ENCODE peak calls at places on chromosomes 3 and 15, in five cellular contexts. T is neuronal stem cell, K is H9, O is H1, V is mesenchymal stem cell. Y is an unnamed sample.
A peak's percentile ranks its signal among the peaks of the same experiment; 100 is the strongest.

GRCh38 chr15:70409388-70409787 is 311.7 kb upstream of the TLE3 start:
- DNase-seq in T (no peak), K (no peak), O (no peak), V (no peak), Y (no peak)

GRCh38 chr3:16828815-16829214 is 55.9 kb upstream of the PLCL2 start:
- DNase-seq in T (no peak), K (peak; percentile 62), O (peak; percentile 61), V (peak; percentile 25), Y (peak; percentile 26)

GRCh38 chr3:183664913-183665381 is 29.5 kb downstream of the KLHL24 start:
- DNase-seq in T (no peak), K (no peak), O (no peak), V (peak; percentile 20), Y (peak; percentile 96)

GRCh38 chr3:95401693-95402092 is 1338.8 kb downstream of the NSUN3 start:
- DNase-seq in T (no peak), K (no peak), O (no peak), V (no peak), Y (no peak)

GRCh38 chr15:71971905-71972304 is 146.0 kb downstream of the MYO9A start:
- DNase-seq in T (no peak), K (no peak), O (no peak), V (no peak), Y (no peak)

GRCh38 chr15:66566963-66567531 is 1.2 kb upstream of the LCTL start:
- DNase-seq in T (peak; percentile 78), K (peak; percentile 91), O (peak; percentile 80), V (peak; percentile 77), Y (peak; percentile 76)

GRCh38 chr3:42264399-42265058 is 1.5 kb downstream of the CCK start:
- DNase-seq in T (no peak), K (peak; percentile 81), O (peak; percentile 60), V (no peak), Y (peak; percentile 16)

GRCh38 chr3:48601622-48601994 is 6.5 kb upstream of the COL7A1 start:
- DNase-seq in T (no peak), K (no peak), O (no peak), V (no peak), Y (no peak)

GRCh38 chr3:65561617-65562016 is 477.1 kb downstream of the MAGI1 start:
- DNase-seq in T (no peak), K (no peak), O (no peak), V (no peak), Y (no peak)

GRCh38 chr3:107651782-107652181 is 129.0 kb downstream of the BBX start:
- DNase-seq in T (no peak), K (no peak), O (no peak), V (no peak), Y (no peak)

GRCh38 chr3:69787436-69788168 is 48.3 kb downstream of the MITF start:
- DNase-seq in T (no peak), K (no peak), O (no peak), V (peak; percentile 85), Y (peak; percentile 83)

GRCh38 chr3:97896547-97896946 is 74.7 kb downstream of the CRYBG3 start:
- DNase-seq in T (no peak), K (no peak), O (no peak), V (no peak), Y (no peak)

GRCh38 chr3:12835005-12835665 is 6.2 kb downstream of the RPL32 start:
- DNase-seq in T (no peak), K (no peak), O (no peak), V (no peak), Y (no peak)

GRCh38 chr3:109943181-109943580 is 605.8 kb upstream of the DPPA4 start:
- DNase-seq in T (no peak), K (no peak), O (no peak), V (no peak), Y (peak; percentile 9)

GRCh38 chr3:133455281-133455680 is 55.4 kb downstream of the BFSP2 start:
- DNase-seq in T (no peak), K (no peak), O (no peak), V (no peak), Y (no peak)
- H3K14ac ChIP-seq in T (no peak overlapping the region), K (no peak overlapping the region), O (no peak overlapping the region), V (no peak overlapping the region), Y (no peak overlapping the region)

GRCh38 chr15:89334510-89335288 is at the start of gene POLG:
- DNase-seq in T (peak; percentile 100), K (peak; percentile 99), O (peak; percentile 99), V (peak; percentile 99), Y (peak; percentile 99)
- H3K14ac ChIP-seq in T (peak within 1 kb of the TSS; percentile 95), K (peak within 1 kb of the TSS; percentile 67), O (no peak within 1 kb of the TSS), V (peak within 1 kb of the TSS; percentile 96), Y (peak within 1 kb of the TSS; percentile 74)

GRCh38 chr15:68640791-68641331 is 62.1 kb downstream of the CORO2B start:
- DNase-seq in T (no peak), K (no peak), O (no peak), V (no peak), Y (no peak)
- H3K14ac ChIP-seq in T (no peak overlapping the region), K (peak overlapping the region; percentile 1), O (no peak overlapping the region), V (peak overlapping the region; percentile 73), Y (peak overlapping the region; percentile 84)

DNA sequence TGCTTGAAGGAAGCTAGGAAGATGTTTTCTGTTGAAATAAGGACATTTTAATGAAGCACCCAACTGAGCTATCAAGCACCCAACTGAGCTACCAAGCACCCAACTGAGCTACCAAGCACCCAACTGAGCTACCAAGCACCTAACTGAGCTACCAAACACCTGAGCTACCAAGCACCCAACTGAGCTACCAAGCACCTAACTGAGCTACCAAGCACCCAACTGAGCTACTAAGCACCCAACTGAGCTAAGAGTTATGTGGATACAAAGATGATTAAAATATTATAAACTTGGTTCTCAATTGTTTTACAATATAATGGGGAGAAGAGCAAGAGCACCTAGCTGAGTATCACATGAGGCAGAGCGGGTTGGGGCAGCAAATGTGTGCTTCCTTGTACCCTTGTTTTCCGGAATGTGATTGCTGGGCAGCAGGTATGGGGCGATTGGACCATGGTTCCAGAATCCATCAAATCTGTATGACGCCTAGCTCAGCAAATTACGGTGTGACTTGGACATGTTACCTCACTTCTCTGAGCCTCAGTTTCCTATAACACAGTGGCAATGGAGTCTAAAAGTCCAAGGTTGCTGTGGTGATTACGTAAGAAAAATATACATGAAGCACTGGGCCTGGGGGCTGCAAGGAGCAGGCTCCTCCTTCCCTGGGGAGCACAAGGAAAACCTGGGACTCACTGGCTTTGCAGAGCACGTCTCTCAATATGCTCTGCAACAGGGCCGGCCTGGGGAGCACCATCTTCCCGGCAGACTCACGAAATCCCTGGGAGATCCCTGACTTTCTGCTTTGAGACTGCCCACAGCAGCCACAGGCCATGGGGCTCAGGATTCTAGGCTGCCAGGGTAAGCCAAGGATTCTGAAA is 11.3 kb downstream of the BMF start:
- DNase-seq in T (no peak), K (no peak), O (no peak), V (no peak), Y (no peak)
- H3K14ac ChIP-seq in T (no peak overlapping the region), K (no peak overlapping the region), O (no peak overlapping the region), V (peak overlapping the region; percentile 5), Y (peak overlapping the region; percentile 93)

GRCh38 chr3:101724329-101725191 is at the start of gene CEP97:
- DNase-seq in T (peak; percentile 88), K (peak; percentile 93), O (peak; percentile 92), V (peak; percentile 95), Y (peak; percentile 90)
- H3K14ac ChIP-seq in T (no peak within 1 kb of the TSS), K (peak within 1 kb of the TSS; percentile 40), O (no peak within 1 kb of the TSS), V (no peak within 1 kb of the TSS), Y (peak within 1 kb of the TSS; percentile 84)

GRCh38 chr3:52044869-52045616 is 11.3 kb downstream of the DUSP7 start:
- DNase-seq in T (no peak), K (peak; percentile 65), O (peak; percentile 61), V (no peak), Y (no peak)
- H3K14ac ChIP-seq in T (no peak overlapping the region), K (peak overlapping the region; percentile 16), O (no peak overlapping the region), V (no peak overlapping the region), Y (peak overlapping the region; percentile 67)

GRCh38 chr3:25471081-25471768 is 43.2 kb downstream of the RARB start:
- DNase-seq in T (no peak), K (no peak), O (no peak), V (peak; percentile 92), Y (peak; percentile 19)

GRCh38 chr3:25472153-25472552 is 44.1 kb downstream of the RARB start:
- DNase-seq in T (no peak), K (no peak), O (no peak), V (no peak), Y (no peak)

GRCh38 chr3:25465266-25465860 is 37.3 kb downstream of the RARB start:
- DNase-seq in T (no peak), K (no peak), O (no peak), V (no peak), Y (no peak)

GRCh38 chr3:25469609-25470008 is 41.5 kb downstream of the RARB start:
- DNase-seq in T (no peak), K (no peak), O (no peak), V (no peak), Y (no peak)

DNA sequence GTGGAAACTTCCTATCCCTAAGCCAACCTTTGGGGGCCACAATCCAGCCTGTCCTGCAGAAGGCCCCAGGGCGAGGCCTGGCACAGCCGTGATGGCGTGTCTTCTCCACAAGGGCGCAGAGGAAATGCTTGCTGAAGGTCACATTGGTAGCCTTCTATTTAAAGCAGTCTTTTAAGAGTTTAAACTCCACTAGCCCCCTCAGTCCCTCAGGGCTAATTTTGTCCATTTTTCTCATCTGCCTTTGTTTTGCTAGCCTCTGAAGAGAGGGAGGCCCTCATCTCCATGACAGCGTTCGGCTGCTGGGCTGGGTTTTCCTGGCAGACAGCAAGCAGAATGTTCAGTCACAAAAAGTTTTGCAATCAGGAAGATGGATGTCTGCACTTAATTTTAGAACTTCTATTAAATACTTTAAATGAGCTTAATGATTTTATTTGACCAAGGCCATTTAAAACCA is 40.8 kb downstream of the RARB start:
- DNase-seq in T (no peak), K (peak; percentile 46), O (no peak), V (peak; percentile 85), Y (no peak)
- H3K14ac ChIP-seq in T (no peak overlapping the region), K (no peak overlapping the region), O (no peak overlapping the region), V (no peak overlapping the region), Y (no peak overlapping the region)

DNA sequence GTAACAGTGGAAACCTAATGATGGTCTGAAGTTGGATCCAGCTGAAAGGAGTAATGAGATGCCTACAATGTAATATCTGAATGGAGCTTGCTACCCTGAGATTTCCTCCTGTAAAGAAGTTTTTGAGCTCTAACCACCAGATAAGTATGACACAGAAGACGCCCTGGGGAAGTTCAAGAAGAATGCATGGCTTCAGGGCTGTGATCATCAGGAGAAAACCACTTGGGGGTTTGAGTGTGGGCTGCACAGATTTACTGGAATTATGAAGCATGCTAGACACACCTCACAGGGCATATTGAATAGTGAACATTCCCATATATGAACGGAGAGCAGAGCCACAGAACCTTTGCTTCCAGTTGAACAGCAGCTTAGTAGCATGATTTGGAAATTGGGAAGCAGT is 10.6 kb upstream of the CCDC80 start:
- DNase-seq in T (no peak), K (no peak), O (no peak), V (no peak), Y (peak; percentile 55)
- H3K14ac ChIP-seq in T (no peak overlapping the region), K (no peak overlapping the region), O (no peak overlapping the region), V (no peak overlapping the region), Y (peak overlapping the region; percentile 92)

DNA sequence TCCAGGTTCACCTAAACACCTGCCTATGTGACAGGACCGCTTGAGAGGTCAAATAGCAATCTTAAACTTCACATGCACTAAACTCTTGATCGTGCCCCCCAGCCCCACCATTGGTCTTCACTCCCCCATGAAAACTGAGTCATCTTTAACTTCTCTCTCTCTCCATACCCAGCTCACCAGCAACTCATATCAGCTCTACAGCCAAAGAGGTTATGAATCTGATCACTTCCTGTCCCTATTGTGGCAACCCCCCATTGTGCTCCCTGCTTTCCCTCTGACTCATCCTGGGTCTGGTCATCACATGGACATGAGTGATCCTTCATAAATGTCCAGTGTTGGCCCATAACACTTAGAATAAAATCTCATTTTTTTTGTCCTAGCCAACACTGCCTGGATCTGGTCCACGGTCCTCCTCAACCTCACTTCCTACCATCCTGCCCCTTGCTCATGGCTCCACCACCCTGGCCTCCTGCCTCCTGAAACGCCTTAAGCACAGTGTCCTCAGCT is 103.4 kb upstream of the HACD2 start:
- DNase-seq in T (no peak), K (no peak), O (no peak), V (peak; percentile 93), Y (peak; percentile 97)
- H3K14ac ChIP-seq in T (no peak overlapping the region), K (no peak overlapping the region), O (no peak overlapping the region), V (peak overlapping the region; percentile 31), Y (peak overlapping the region; percentile 97)